ENCODE peak calls at places on chromosomes 16 and 17, in seven cellular contexts. L is CD4-positive, alpha-beta memory T cell; Q is adipocyte; D is kidney epithelial cell; H is choroid plexus epithelial cell; I is fibroblast of the aortic adventitia; V is cardiac fibroblast. M is an unnamed sample.

GRCh38 chr16:11205754-11206459 is 50.1 kb downstream of the SOCS1 start:
- DNase-seq in D (no peak), I (no peak), H (peak), L (no peak), Q (peak), V (peak), M (no peak)

GRCh38 chr17:31269178-31269577 is 27.9 kb downstream of the OMG start:
- DNase-seq in H (no peak), D (no peak), L (no peak), I (no peak), V (no peak), Q (peak), M (no peak)

GRCh38 chr16:72426416-72426815 is 254.5 kb upstream of the PMFBP1 start:
- DNase-seq in Q (no peak), D (no peak), I (no peak), H (no peak), L (no peak), V (no peak), M (no peak)

GRCh38 chr17:80284631-80285030 is 24.0 kb downstream of the RNF213 start:
- DNase-seq in V (no peak), D (no peak), Q (no peak), I (no peak), L (no peak), H (no peak), M (no peak)

GRCh38 chr17:28467456-28468025 is 5.9 kb upstream of the SLC13A2 start:
- DNase-seq in Q (peak), L (no peak), H (peak), D (no peak), V (peak), I (peak), M (no peak)

GRCh38 chr17:78534492-78535284 is 42.5 kb downstream of the DNAH17 start:
- DNase-seq in I (no peak), D (no peak), L (peak), Q (no peak), H (no peak), V (no peak), M (no peak)

GRCh38 chr16:24478401-24478800 is 61.0 kb upstream of the RBBP6 start:
- DNase-seq in D (no peak), L (no peak), H (no peak), Q (no peak), V (no peak), I (no peak), M (no peak)

GRCh38 chr16:20910781-20911321 is 10.3 kb downstream of the LYRM1 start:
- DNase-seq in L (no peak), H (peak), D (peak), V (peak), I (peak), Q (peak), M (no peak)

GRCh38 chr16:15996432-15997109 is 47.2 kb downstream of the ABCC1 start:
- DNase-seq in Q (peak), L (no peak), V (peak), I (peak), H (peak), D (peak), M (peak)

GRCh38 chr17:39357488-39357887 is 43.9 kb downstream of the FBXL20 start:
- DNase-seq in D (no peak), I (no peak), Q (no peak), V (no peak), H (no peak), L (no peak), M (no peak)

GRCh38 chr17:40355804-40356758 is 8.5 kb downstream of the GJD3 start:
- DNase-seq in Q (no peak), H (no peak), I (no peak), D (no peak), V (no peak), L (no peak), M (no peak)

GRCh38 chr16:61926766-61927165 is 109.5 kb downstream of the CDH8 start:
- DNase-seq in L (no peak), Q (no peak), D (no peak), H (peak), V (peak), I (no peak), M (no peak)

GRCh38 chr17:68972119-68972704 is 17.0 kb upstream of the ABCA8 start:
- DNase-seq in Q (peak), H (peak), I (peak), L (no peak), D (no peak), V (peak), M (peak)

GRCh38 chr16:70250748-70251650 is 741 bp downstream of the EXOSC6 start:
- DNase-seq in I (peak), D (no peak), Q (peak), L (no peak), V (peak), H (peak), M (no peak)

GRCh38 chr17:37745801-37746426 is 1.1 kb upstream of the HNF1B start:
- DNase-seq in L (no peak), D (no peak), Q (no peak), H (no peak), I (no peak), V (no peak), M (no peak)
- H3K4me3 ChIP-seq in L (no peak), D (peak), Q (no peak), H (no peak), I (no peak), V (no peak), M (no peak)

DNA sequence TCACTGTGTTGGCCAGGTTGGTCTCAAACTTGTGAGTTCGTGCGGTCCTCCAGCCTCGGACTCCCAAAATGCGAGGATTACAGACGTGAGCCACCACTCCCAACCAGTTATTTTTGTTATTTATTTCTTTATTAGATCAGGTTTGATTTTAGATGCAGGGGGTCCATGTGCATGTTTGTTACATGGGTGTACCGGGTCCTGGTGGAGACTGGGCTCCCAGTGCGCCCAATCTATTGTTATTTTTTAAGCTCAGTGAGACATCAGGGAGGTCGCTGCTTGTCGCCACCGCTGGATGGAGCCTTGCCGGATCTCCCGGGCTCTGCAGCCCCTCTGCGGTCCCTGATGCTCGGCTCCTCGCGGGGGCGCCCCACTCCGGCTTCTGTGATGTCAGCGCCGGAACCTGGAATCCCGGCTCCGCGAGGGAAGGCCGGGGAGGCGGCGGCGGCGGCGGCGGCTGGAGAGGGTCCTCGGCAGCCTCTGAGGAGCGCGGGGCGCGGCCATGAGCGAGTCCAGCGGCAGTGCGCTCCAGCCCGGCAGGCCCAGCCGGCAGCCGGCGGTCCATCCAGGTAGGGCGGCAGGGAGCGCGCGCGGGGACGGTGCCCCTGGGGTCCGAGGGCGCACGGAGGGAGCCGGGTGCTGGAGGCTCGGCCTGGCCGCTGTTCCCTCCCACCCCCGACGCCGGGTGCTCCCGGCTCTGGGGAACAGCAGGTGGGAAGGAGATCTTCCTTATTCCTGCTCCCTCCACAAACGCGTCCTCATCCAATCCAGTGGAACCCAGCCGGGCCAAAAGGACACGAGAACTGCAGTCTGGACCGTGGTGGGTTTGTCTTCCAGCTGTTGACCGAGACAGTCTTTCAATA is at the start of gene TMC7:
- DNase-seq in D (no peak), L (no peak), I (peak), V (peak), H (peak), Q (peak), M (peak)
- H3K4me3 ChIP-seq in D (peak), L (no peak), I (peak), V (peak), H (peak), Q (peak), M (peak)

DNA sequence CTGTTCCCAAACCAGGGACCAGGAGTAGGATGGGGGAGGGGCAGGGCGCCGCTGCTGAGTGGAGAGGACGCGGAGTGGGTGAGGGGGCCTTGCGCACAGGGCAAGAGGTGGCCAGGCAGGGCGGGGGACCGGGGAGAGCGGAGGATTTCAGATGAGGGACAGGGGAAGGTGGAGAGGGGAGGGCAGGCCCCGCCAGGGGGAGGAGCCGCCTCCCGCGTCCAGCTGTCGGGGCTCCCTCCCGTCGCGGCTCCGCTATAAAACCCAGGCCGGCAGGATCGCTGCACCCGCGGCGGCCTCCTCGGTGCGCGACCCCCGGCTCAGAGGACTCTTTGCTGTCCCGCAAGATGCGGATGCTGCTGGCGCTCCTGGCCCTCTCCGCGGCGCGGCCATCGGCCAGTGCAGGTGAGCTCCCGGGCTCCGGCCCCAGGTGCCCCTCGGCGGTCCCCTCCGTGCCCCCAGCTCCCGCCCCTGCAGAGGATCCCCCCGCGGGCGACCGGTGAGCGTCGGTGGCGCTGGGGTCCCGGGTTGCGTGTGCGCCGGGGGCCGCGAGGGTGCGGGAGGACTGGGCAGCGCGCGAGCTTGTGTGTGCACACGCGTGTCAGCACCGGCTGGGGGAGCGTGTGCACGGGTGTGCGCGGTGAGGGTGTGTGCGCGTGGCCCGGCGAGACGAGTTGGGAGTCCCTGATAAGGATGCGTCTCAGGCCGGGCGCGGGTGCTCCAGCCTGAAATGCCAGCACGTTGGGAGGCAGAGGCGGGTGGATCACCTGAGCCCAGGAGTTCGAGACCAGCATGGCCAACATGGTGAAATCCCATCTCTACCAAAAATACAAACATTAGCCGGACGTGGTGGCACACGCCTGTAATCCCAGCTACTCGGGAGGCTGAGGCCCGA is at the start of gene CA4:
- DNase-seq in Q (no peak), D (no peak), V (no peak), I (no peak), L (no peak), H (no peak), M (no peak)
- H3K4me3 ChIP-seq in Q (no peak), D (peak), V (no peak), I (no peak), L (no peak), H (no peak), M (peak)

DNA sequence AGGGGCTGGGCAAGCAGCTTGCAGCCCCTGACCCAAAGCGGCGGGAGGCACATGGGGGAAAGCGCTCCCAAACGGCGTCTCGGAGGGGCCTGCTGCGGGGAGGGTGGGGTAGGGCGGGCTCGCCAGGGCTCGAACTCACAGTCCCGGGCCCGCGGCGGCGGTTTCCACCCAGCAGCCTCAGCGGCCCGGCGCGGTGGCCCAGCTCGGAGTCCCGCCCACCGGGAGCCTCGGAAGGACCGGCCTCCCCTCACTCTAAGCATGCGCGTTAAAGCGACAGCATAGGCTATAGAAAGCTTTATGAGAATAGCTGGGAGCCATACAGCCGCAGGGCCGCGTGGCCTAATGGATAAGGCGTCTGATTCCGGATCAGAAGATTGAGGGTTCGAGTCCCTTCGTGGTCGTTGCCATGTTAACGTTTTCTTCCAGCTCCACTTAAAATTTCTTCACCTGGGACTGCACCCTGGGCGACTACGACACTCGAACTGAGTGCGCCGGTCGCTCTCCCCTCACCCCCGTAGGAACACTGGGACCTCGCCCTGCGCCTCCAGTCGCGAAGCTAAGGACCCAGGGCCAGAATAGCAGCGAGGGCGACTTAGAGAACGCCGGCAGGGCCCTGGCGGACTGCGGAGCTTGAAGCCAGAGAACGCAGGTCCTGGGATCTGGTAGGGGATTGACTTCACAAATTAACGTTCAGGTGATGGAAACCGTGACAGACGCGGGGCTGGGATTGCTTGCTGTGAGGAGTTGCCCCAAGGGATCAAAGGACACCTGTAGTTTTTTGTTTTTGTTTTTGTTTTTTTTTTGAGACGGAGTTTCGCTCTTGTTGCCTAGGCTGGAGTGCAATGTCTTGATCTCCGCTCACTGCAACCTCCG is 15.8 kb downstream of the ZNF213 start:
- DNase-seq in Q (peak), L (peak), V (peak), I (peak), H (peak), D (peak), M (peak)
- H3K4me3 ChIP-seq in Q (peak), L (peak), V (peak), I (peak), H (peak), D (peak), M (peak)

GRCh38 chr17:21677911-21678310 is 14.4 kb upstream of the KCNJ18 start:
- DNase-seq in L (no peak), V (no peak), I (no peak), H (no peak), D (no peak), Q (no peak), M (no peak)
- H3K4me3 ChIP-seq in L (no peak), V (no peak), I (no peak), H (no peak), D (no peak), Q (no peak), M (no peak)

DNA sequence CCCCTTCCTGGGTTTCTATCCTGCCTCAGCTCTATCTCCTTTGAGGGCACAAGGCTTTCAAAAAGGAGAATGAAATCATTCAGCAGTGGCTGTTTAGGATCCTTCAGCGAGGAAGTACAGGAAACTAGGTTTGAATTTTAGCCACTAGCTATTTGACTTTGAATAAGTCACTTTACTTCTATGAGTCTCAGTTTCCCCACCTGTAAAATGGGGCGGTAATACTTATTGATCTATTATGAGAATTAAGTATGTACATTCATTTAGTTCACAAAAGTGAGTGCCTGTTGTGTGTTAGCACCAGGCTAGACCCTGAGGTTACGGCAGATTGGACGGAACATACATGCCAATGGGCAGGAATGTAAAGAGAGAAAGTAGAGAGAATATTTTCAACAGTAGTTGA is 6.6 kb downstream of the CDH1 start:
- DNase-seq in H (no peak), I (no peak), D (no peak), L (no peak), Q (no peak), V (no peak), M (no peak)
- H3K4me3 ChIP-seq in H (no peak), I (no peak), D (no peak), L (no peak), Q (no peak), V (no peak), M (no peak)

GRCh38 chr17:75777243-75777922 is 7.2 kb upstream of the UNK start:
- DNase-seq in V (peak), L (peak), Q (peak), D (no peak), I (peak), H (peak), M (no peak)
- H3K4me3 ChIP-seq in V (peak), L (peak), Q (peak), D (peak), I (peak), H (peak), M (peak)

GRCh38 chr17:57875109-57876022 is 25.5 kb upstream of the MRPS23 start:
- DNase-seq in Q (peak), V (peak), D (peak), L (no peak), H (peak), I (peak), M (peak)
- H3K4me3 ChIP-seq in Q (peak), V (no peak), D (no peak), L (no peak), H (peak), I (peak), M (peak)

GRCh38 chr16:85900031-85900792 is 1.2 kb downstream of the IRF8 start:
- DNase-seq in Q (no peak), V (no peak), I (no peak), D (no peak), L (no peak), H (no peak), M (no peak)
- H3K4me3 ChIP-seq in Q (no peak), V (no peak), I (no peak), D (no peak), L (no peak), H (no peak), M (no peak)

GRCh38 chr17:44314869-44315661 is 6.7 kb downstream of the RUNDC3A start:
- DNase-seq in D (no peak), I (no peak), H (no peak), V (peak), Q (peak), L (peak), M (no peak)
- H3K4me3 ChIP-seq in D (peak), I (peak), H (peak), V (peak), Q (no peak), L (peak), M (peak)